ENCODE peak calls at places on chromosomes 5 and 9, in eight cellular contexts. B, I, Z, V, Q, G, R and W are unnamed samples.
A peak's percentile ranks its signal among the peaks of the same experiment; 100 is the strongest.

GRCh38 chr9:137087409-137087925 is 682 bp downstream of the MAN1B1 start:
- DNase-seq in R (no peak), V (no peak), B (peak; percentile 40), I (peak; percentile 26), Q (no peak), Z (no peak), G (no peak), W (peak; percentile 68)

GRCh38 chr5:345404-346195 is 24.1 kb downstream of the AHRR start:
- DNase-seq in Q (peak; percentile 49), I (no peak), G (no peak), Z (no peak), R (no peak), B (peak; percentile 28), V (no peak), W (peak; percentile 75)

GRCh38 chr5:176412517-176413254 is 3.7 kb downstream of the CLTB start:
- DNase-seq in B (no peak), Q (no peak), R (no peak), V (no peak), I (no peak), Z (no peak), G (no peak), W (no peak)

GRCh38 chr5:141821430-141821925 is 56.7 kb downstream of the PCDH1 start:
- DNase-seq in R (no peak), G (peak; percentile 94), I (peak; percentile 61), V (peak; percentile 85), B (peak; percentile 94), Q (peak; percentile 59), Z (peak; percentile 71), W (peak; percentile 77)

GRCh38 chr5:95843733-95844223 is 21.3 kb upstream of the GLRX start:
- DNase-seq in Q (no peak), B (peak; percentile 56), Z (no peak), I (no peak), R (peak; percentile 25), V (no peak), G (no peak), W (peak; percentile 26)

GRCh38 chr9:137620581-137620980 is 1.8 kb downstream of the EHMT1 start:
- DNase-seq in I (no peak), R (no peak), G (no peak), V (no peak), B (no peak), Z (no peak), Q (no peak), W (no peak)

GRCh38 chr5:135894789-135895188 is 852 bp downstream of the IL9 start:
- DNase-seq in V (no peak), Z (no peak), G (no peak), R (no peak), I (no peak), B (no peak), Q (no peak), W (no peak)

GRCh38 chr9:110192531-110193326 is 15.2 kb downstream of the C9orf152 start:
- DNase-seq in G (peak; percentile 78), B (peak; percentile 91), V (peak; percentile 88), I (no peak), Z (no peak), Q (no peak), R (peak; percentile 35), W (no peak)

GRCh38 chr5:93674866-93675457 is 66.4 kb downstream of the POU5F2 start:
- DNase-seq in B (no peak), Q (no peak), R (no peak), I (no peak), V (no peak), Z (no peak), G (no peak), W (no peak)

GRCh38 chr5:93674138-93674537 is 67.3 kb downstream of the POU5F2 start:
- DNase-seq in G (peak; percentile 3), Q (no peak), R (no peak), I (no peak), Z (no peak), V (no peak), B (no peak), W (no peak)

GRCh38 chr5:93675458-93676450 is 65.6 kb downstream of the POU5F2 start:
- DNase-seq in Q (no peak), Z (no peak), V (no peak), I (no peak), R (no peak), B (no peak), G (peak; percentile 49), W (no peak)

GRCh38 chr5:93676707-93677106 is 64.7 kb downstream of the POU5F2 start:
- DNase-seq in B (no peak), R (no peak), G (no peak), Z (no peak), V (no peak), Q (no peak), I (peak; percentile 12), W (no peak)

DNA sequence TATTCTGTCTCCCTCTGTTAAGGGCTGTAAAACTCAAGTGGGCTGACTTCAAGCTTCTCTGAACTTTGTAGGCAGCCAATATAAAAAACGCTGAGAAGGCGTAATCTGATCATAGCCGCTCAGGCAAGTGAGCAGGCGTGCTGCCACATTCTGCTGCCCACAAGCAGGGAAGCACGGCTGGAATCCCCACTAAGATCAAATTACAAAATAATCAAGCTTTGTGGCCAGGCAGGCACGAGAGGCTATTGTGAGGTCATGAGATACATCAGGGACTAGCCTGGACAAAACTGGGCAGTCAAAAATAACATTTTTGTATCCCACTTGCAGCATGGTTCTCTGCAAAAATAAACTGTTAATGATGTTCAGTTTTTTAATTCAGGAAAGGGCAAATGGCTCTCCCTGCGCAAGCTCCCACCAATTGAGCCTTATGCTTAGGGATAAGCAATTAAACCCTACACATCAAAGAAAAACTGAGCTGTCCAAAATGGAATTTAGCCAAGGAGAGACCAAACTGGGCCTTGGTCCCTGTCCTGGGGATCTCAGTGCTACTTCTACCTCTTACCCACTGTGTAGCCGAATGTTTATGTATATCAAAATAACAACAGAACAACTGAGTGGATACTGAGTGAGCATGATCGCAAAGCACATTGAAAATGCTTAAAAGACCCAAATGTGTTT is 63.9 kb downstream of the POU5F2 start:
- DNase-seq in R (no peak), Q (peak; percentile 71), Z (peak; percentile 42), B (peak; percentile 82), I (peak; percentile 88), V (peak; percentile 96), G (peak; percentile 95), W (peak; percentile 81)
- H3K9ac ChIP-seq in R (no peak overlapping the region), Q (no peak overlapping the region), Z (no peak overlapping the region), B (no peak overlapping the region), I (no peak overlapping the region), V (no peak overlapping the region), G (no peak overlapping the region), W (no peak overlapping the region)

GRCh38 chr9:16625831-16626230 is 244.6 kb downstream of the BNC2 start:
- DNase-seq in Q (no peak), I (no peak), G (peak; percentile 67), B (peak; percentile 55), R (no peak), Z (no peak), V (peak; percentile 78), W (no peak)

GRCh38 chr9:16626577-16627130 is 243.8 kb downstream of the BNC2 start:
- DNase-seq in Q (peak; percentile 37), V (peak; percentile 93), R (no peak), G (peak; percentile 89), Z (no peak), B (peak; percentile 93), I (peak; percentile 63), W (peak; percentile 79)

GRCh38 chr9:16625106-16625505 is 245.4 kb downstream of the BNC2 start:
- DNase-seq in Z (no peak), V (peak; percentile 50), B (no peak), R (no peak), Q (no peak), G (no peak), I (no peak), W (no peak)

GRCh38 chr9:16628421-16628820 is 242.0 kb downstream of the BNC2 start:
- DNase-seq in Q (no peak), R (no peak), B (peak; percentile 42), V (peak; percentile 47), I (no peak), Z (no peak), G (peak; percentile 65), W (no peak)

GRCh38 chr9:16627967-16628366 is 242.5 kb downstream of the BNC2 start:
- DNase-seq in B (peak; percentile 97), R (peak; percentile 23), Q (no peak), V (peak; percentile 99), G (peak; percentile 96), Z (no peak), I (no peak), W (no peak)
- H3K9ac ChIP-seq in B (peak overlapping the region; percentile 51), R (no peak overlapping the region), Q (no peak overlapping the region), V (no peak overlapping the region), G (peak overlapping the region; percentile 64), Z (no peak overlapping the region), I (no peak overlapping the region), W (no peak overlapping the region)

DNA sequence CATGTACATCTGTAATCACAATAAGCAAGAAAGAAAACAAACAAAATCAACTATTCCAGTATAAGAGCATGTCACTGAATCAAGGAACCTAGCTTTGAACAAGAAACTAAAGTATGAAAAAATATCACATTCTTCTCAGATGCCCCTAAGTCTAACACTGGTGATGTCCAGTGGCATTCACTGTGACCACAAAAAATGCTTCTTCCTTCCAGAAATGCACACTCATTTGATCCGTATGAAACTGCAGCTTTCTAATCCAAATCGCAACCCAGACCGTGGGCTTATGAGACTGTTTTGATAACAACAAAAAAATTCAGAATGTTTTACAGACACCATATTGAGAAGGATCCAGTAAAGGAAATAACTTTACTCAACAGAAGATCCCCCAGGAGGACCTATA is 320.1 kb upstream of the TARS1 start:
- DNase-seq in G (peak; percentile 90), B (peak; percentile 88), Z (no peak), Q (no peak), R (no peak), V (peak; percentile 97), I (no peak), W (no peak)
- H3K9ac ChIP-seq in G (no peak overlapping the region), B (peak overlapping the region; percentile 48), Z (no peak overlapping the region), Q (no peak overlapping the region), R (no peak overlapping the region), V (no peak overlapping the region), I (no peak overlapping the region), W (no peak overlapping the region)

GRCh38 chr9:125125523-125125922 is 17.8 kb downstream of the SCAI start:
- DNase-seq in Z (no peak), I (no peak), G (no peak), V (peak; percentile 42), Q (no peak), B (peak; percentile 61), R (no peak), W (no peak)

GRCh38 chr9:125121156-125121555 is 22.2 kb downstream of the SCAI start:
- DNase-seq in B (no peak), Q (no peak), V (peak; percentile 49), R (no peak), I (no peak), Z (no peak), G (no peak), W (no peak)

GRCh38 chr9:125131778-125132177 is 11.6 kb downstream of the SCAI start:
- DNase-seq in G (no peak), Z (no peak), Q (no peak), V (no peak), B (no peak), R (no peak), I (no peak), W (no peak)

DNA sequence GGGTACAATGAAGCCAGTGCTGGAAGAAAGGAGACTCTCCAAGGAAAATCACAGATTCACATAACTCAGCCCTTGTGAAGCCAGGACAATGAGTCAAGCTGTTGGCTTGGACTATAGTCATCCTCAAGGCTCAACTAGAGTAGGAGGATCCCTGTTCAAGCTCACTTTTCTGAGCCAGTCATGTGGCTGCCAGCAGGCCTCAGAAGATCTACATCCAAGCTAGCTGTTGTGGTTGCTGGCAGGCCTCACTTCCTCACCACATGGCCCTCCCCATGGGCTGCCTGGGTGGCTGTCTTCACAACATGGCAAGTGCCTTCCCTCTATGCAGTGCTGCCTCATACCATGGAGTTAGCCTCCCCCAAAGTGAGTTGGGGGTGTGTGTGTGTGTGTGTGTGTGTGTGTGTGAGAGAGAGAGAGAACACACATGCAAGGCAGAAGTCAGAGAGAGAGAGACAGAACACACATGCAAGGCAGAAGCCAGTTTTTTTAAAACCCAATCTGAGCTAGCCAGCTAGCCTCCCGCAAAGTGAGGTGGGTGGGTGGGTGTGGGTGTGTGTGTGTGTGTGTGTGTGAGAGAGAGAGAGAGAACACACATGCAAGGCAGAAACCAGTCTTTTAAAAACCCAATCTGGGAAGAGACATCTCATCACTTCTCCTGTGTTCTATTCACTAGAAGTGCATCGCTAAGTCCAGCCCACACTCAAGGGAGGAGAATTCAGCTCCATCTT is 17.1 kb downstream of the SCAI start:
- DNase-seq in G (peak; percentile 100), B (peak; percentile 99), I (no peak), Q (no peak), Z (no peak), V (peak; percentile 100), R (peak; percentile 66), W (peak; percentile 48)
- H3K9ac ChIP-seq in G (no peak overlapping the region), B (peak overlapping the region; percentile 64), I (no peak overlapping the region), Q (no peak overlapping the region), Z (no peak overlapping the region), V (no peak overlapping the region), R (no peak overlapping the region), W (no peak overlapping the region)